ENCODE peak calls at places on chromosomes 4 and X, in five cellular contexts. A is GM23338, B is SK-N-SH, I is stomach, P is GM12892. N is an unnamed sample.

GRCh38 chr4:123587983-123588494 is 191.4 kb downstream of the SPRY1 start:
- DNase-seq in B (peak), A (no peak), P (no peak), I (peak), N (no peak)

GRCh38 chr4:54852061-54852460 is 194.3 kb downstream of the KIT start:
- DNase-seq in I (no peak), A (no peak), B (no peak), P (no peak), N (no peak)

GRCh38 chr4:67083496-67083895 is 461.8 kb downstream of the CENPC start:
- DNase-seq in B (no peak), A (peak), P (no peak), I (no peak), N (no peak)

GRCh38 chrX:7147431-7147977 is at the start of gene STS:
- DNase-seq in I (peak), B (peak), P (peak), A (peak), N (no peak)

GRCh38 chr4:77800077-77800476 is 19.1 kb downstream of the CNOT6L start:
- DNase-seq in P (no peak), B (no peak), I (no peak), A (no peak), N (no peak)

GRCh38 chr4:43331226-43332078 is 438.9 kb downstream of the GRXCR1 start:
- DNase-seq in B (no peak), A (no peak), P (no peak), I (no peak), N (no peak)

GRCh38 chr4:14771504-14772175 is 230.6 kb upstream of the CPEB2 start:
- DNase-seq in A (no peak), P (no peak), I (no peak), B (no peak), N (no peak)

GRCh38 chr4:147789596-147789995 is 57.7 kb downstream of the ARHGAP10 start:
- DNase-seq in A (no peak), B (peak), P (no peak), I (no peak), N (no peak)

GRCh38 chrX:13046035-13046851 is 1.8 kb upstream of the FAM9C start:
- DNase-seq in P (no peak), A (no peak), B (no peak), I (no peak), N (no peak)

GRCh38 chrX:154365052-154365600 is 9.3 kb downstream of the FLNA start:
- DNase-seq in B (no peak), P (no peak), I (no peak), A (no peak), N (no peak)

GRCh38 chrX:154366666-154367055 is 7.8 kb downstream of the FLNA start:
- DNase-seq in I (no peak), B (no peak), P (no peak), A (no peak), N (no peak)

GRCh38 chrX:154363706-154364439 is 10.6 kb downstream of the FLNA start:
- DNase-seq in B (no peak), P (no peak), A (no peak), I (no peak), N (no peak)

GRCh38 chrX:154367474-154368308 is 6.7 kb downstream of the FLNA start:
- DNase-seq in B (no peak), P (no peak), A (no peak), I (no peak), N (no peak)

DNA sequence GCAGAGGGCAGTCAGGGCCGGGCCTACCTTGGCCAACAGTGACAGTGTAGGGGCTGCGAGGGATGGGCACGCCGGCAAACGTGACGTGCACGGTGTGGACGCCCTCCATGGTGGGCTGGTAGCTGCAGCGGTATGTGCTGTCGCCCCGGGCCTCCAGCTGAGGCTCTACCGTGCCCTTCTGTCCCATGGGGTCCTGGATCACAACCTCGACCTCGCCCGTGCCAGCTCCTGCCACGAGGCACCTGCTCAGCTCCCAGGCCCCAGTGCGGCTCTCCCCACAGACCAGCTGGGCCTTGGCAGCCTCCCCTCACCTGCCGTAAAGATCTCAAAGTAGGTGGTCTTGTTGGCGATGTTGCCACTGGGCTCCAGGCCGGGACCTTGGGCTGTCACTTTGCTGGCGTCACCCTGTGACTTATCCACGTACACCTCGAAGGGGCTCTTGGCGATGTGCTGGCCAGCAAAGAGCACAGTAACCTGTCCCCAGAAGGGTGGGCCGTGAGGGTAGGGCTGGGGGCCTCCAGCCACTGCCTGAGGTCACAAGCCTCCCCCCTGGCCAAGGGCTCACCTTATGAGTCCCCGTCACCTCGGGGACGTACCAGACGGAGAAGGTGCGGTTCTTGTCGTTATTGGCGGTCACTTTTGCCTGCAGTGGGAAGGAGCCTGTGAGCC is 8.3 kb downstream of the FLNA start:
- DNase-seq in B (no peak), A (no peak), P (no peak), I (no peak), N (no peak)
- TF ChIP-seq POLR2AphosphoS5 in B (peak), A (no peak), P (no peak), I (no peak), N (no peak)

DNA sequence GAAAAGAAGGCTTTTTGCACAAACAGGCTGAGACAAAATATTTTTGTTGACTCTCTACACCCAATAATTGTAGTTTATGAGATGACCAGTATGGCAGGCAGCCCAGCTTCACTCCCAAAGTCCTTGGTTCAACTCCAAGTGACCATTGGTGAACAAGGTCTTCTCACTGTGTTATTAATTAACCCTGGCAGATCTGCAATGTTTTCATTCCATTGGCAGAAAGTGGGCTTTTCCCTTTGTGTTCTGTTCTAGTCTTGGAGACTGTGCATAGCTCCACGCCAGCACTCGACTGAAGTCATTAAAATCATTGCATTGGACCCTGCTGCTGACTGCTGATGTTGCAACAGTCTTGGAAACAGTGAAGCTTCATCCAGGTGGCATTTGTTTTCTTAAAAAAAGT is 277.3 kb upstream of the HAND2 start:
- DNase-seq in B (no peak), A (no peak), I (no peak), P (no peak), N (no peak)
- TF ChIP-seq POLR2AphosphoS5 in B (no peak), A (no peak), I (no peak), P (no peak), N (no peak)

DNA sequence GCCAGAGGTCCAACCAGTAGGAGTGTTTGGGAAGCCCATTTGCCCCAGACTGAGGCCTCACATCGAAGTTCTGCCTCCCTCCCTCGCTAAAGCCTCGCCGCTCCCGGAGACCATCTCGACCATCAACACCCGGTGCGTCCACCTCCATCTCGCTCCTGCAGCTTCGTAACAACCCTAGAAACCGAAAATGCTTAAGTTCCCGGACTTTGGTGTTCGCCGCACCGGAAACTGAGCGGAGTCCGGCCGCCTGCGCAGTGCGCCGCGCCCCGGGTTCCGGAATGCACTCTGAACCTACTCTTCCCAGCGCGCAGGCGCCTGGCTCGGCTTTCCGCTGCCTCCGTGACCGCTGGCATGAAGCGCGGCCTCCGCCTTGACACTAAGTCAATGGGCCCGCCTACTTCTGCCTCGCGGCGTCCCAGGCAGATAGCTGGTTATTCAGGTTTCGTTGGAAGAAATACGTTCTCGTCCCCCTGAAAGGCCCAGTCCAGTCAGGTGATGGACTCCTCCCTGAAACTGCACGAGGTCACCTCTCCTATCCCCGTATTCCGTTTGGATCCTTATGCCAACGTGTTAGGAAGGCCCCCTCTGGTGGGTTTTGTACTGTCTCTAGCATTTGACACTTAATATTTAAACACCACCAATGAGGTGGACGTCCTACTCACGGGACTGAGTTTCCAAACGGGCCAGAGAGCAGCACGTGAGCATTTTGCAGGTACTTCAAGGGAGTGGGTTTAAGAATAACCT is 21.4 kb downstream of the FABP2 start:
- DNase-seq in A (peak), I (peak), B (peak), P (peak), N (peak)
- TF ChIP-seq POLR2AphosphoS5 in A (peak), I (peak), B (peak), P (peak), N (peak)

DNA sequence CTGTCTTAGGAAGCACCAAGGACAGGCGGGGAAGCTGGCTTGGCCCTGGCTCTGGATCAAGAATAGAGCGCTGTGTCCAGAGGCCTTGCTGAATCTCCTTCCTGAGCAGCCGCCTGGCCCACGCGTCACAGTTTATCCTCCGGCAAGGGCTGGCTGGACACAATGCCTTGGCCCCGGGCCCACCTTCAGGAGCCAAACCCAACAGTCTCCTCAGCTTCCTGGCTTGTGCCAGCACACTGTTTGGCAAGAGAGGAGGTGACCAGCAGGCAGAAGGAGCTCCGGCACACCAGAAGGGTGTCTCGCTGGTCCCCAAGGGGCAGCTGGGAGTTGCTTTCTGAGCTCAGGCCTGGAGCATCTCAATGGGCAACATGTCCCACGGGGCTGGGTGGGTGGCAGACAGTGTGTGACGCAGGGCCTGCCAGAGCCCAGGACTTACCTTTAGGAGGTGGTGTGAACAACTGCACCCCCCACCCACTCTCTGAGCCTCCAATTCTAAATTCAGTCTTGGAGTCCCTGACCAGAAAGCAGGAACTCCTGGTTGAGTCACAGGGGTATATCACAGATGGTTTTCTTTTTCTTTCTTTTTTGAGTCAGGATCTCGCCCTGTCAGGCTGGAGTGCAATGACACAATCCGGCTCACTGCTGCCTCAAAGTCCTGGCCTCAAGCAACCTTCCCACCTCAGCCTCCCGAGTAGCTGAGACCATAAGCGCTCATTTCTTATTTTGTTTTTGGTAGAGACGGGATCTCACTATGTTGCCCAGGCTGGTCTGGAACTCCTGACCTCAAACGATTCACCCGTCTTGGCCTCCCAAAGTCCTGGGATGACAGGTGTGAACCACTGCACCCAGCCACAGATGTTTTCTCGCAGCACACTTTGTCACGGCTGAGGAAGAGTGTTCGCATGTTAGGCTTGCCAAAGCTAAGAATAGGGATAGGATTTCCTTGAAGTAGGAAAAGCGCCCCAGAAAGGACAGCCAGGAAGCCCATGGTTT is 361.2 kb downstream of the BCOR start:
- DNase-seq in A (no peak), P (no peak), I (peak), B (peak), N (no peak)
- TF ChIP-seq POLR2AphosphoS5 in A (no peak), P (no peak), I (peak), B (no peak), N (no peak)

N was measured in vagina.